ENCODE peak calls at places on chromosome 16, in eight cellular contexts. X is A549, M is H1, P is testis, U is adrenal gland, A is GM12878, W is transverse colon, T is HCT116. L is an unnamed sample.

GRCh38 chr16:29114476-29115012 is 129.7 kb downstream of the LAT start:
- DNase-seq in P (no peak), U (no peak), X (no peak), W (no peak), T (no peak), M (no peak), A (no peak), L (peak; percentile 56)

GRCh38 chr16:12096162-12096781 is 119.7 kb downstream of the SNX29 start:
- DNase-seq in W (no peak), P (no peak), M (no peak), U (no peak), T (no peak), X (no peak), A (no peak), L (no peak)

GRCh38 chr16:337437-337836 is 15.1 kb downstream of the AXIN1 start:
- DNase-seq in T (no peak), M (no peak), P (no peak), W (no peak), X (no peak), U (no peak), A (no peak), L (no peak)

GRCh38 chr16:76796431-76796830 is 394.6 kb upstream of the MON1B start:
- DNase-seq in X (no peak), M (no peak), W (no peak), A (no peak), U (no peak), P (no peak), T (no peak), L (no peak)

GRCh38 chr16:66996324-66996982 is 8.1 kb downstream of the CES4A start:
- DNase-seq in X (no peak), M (no peak), U (peak; percentile 52), P (no peak), A (no peak), T (no peak), W (no peak), L (peak; percentile 92)

GRCh38 chr16:8620535-8620934 is 963 bp upstream of the METTL22 start:
- DNase-seq in M (no peak), P (no peak), U (no peak), W (no peak), T (no peak), X (no peak), A (no peak), L (no peak)

GRCh38 chr16:50038756-50039529 is 13.9 kb downstream of the CNEP1R1 start:
- DNase-seq in T (no peak), W (peak; percentile 60), U (peak; percentile 51), M (no peak), X (no peak), A (no peak), P (peak; percentile 61), L (no peak)

GRCh38 chr16:51152691-51153261 is 1.7 kb upstream of the SALL1 start:
- DNase-seq in P (no peak), T (no peak), M (peak; percentile 78), A (no peak), U (no peak), W (no peak), X (no peak), L (no peak)

GRCh38 chr16:23072084-23072599 is 77.1 kb downstream of the USP31 start:
- DNase-seq in W (peak; percentile 84), U (peak; percentile 88), A (no peak), T (no peak), M (no peak), X (peak; percentile 56), P (peak; percentile 93), L (no peak)

GRCh38 chr16:71467810-71468209 is 5.8 kb upstream of the ZNF23 start:
- DNase-seq in M (no peak), W (no peak), T (no peak), A (no peak), X (no peak), P (peak; percentile 35), U (no peak), L (peak; percentile 19)

GRCh38 chr16:65570261-65570660 is 448.4 kb upstream of the CDH11 start:
- DNase-seq in P (no peak), T (no peak), W (no peak), X (no peak), U (no peak), A (no peak), M (no peak), L (no peak)

GRCh38 chr16:68782198-68783174 is 45.4 kb downstream of the CDH1 start:
- DNase-seq in U (no peak), T (no peak), M (no peak), X (no peak), A (no peak), W (no peak), P (no peak), L (no peak)

GRCh38 chr16:90008708-90009145 is 10.5 kb downstream of the DBNDD1 start:
- DNase-seq in X (no peak), M (no peak), T (no peak), P (no peak), A (no peak), W (peak; percentile 35), U (no peak), L (no peak)

GRCh38 chr16:47317465-47318240 is 143.2 kb downstream of the ITFG1 start:
- DNase-seq in U (no peak), M (no peak), T (no peak), X (no peak), W (no peak), P (no peak), A (no peak), L (no peak)

GRCh38 chr16:23833960-23834685 is 1.7 kb upstream of the PRKCB start:
- DNase-seq in W (no peak), P (no peak), M (no peak), T (no peak), X (no peak), A (no peak), U (no peak), L (no peak)

GRCh38 chr16:73365010-73365409 is 317.1 kb upstream of the ZFHX3 start:
- DNase-seq in W (peak; percentile 11), M (no peak), U (peak; percentile 79), A (no peak), X (no peak), P (peak; percentile 74), T (no peak), L (peak; percentile 61)

GRCh38 chr16:964696-965395 is 5.9 kb downstream of the LMF1 start:
- DNase-seq in T (no peak), U (no peak), M (no peak), P (no peak), W (peak; percentile 36), A (no peak), X (no peak), L (no peak)

DNA sequence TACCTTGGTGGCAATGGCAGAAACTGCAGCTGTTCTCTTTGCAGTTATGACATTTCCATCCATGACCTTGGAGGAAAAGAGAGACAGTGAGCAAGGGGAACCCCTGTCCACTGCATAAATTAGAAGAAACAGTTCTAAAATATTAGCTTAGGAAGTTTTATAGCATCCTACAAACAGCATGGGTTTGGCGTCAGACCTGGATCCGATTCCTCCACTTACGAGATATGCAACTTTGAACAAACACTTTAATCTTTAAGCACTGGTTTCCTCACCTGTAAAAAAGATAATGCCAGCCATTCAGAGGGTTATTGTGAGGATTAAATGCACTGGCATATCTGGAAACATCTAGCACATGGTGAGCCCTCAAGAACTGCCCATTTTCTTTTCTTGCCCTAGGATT is 2.6 kb downstream of the CRYM start:
- DNase-seq in U (no peak), M (no peak), T (no peak), P (no peak), X (no peak), W (no peak), A (no peak), L (no peak)
- H3K27ac ChIP-seq in U (no peak overlapping the region), M (no peak overlapping the region), T (no peak overlapping the region), P (no peak overlapping the region), X (no peak overlapping the region), W (no peak overlapping the region), A (no peak overlapping the region), L (peak overlapping the region; percentile 5)

GRCh38 chr16:4077083-4077714 is 39.0 kb downstream of the ADCY9 start:
- DNase-seq in M (no peak), W (no peak), U (no peak), T (peak; percentile 48), X (no peak), A (no peak), P (peak; percentile 5), L (no peak)
- TF ChIP-seq CTCF in M (no peak), W (no peak), U (no peak), T (no peak), X (no peak), A (no peak), P (no peak), L (no peak)

DNA sequence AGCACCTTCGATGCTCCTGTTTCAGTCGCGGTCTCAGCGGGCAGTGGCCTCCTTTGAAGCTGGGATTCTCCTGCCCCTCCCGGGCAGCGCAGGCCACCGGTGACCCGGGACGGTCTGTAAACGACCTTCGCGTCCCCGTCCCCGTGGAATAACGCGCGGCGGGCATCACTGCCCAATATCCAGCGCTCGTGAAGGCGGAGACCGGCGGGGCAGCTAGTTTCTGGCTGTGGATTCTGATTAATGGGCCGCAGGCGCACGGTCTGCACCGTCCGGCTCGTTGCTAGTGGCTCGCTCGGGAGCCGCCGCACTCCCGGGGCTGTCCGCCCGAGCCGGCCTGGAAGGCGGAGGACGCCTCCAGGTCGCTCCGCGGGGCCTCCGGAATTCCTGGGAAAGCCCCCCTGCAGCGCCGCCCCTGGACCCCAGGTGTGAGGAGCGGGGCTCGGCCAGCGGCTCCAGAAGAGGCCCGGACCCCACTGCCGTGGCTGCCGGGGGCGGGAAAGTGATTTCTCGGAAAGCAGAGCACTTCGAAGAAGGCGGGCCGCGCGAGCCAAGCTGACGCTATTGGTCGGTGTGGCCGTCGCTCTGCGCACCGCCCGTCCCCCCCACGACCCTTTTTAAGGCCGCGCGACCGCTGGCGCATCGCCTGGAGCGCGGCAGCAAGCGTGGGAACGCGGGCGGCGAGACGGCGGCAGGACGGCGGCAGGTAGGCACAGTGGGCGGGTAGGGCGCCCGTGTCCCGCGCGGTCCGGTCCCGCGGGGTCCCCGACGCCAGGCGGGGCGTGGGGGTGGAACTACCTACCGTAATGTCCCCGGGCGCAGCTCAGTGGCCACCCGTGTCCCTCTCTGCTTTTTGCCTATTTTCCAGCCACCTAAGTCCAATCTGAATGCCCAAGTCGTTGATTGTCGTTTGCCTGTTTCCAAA is at the start of gene IRF8:
- DNase-seq in T (no peak), W (peak; percentile 87), X (no peak), P (peak; percentile 82), A (peak; percentile 59), M (peak; percentile 84), U (peak; percentile 62), L (peak; percentile 64)
- TF ChIP-seq POLR2A in T (no peak), W (peak; percentile 89), X (no peak), P (no peak), A (peak; percentile 100), M (no peak), U (peak; percentile 61), L (peak; percentile 62)

GRCh38 chr16:85517780-85518179 is 95.3 kb upstream of the GSE1 start:
- DNase-seq in U (no peak), M (no peak), P (no peak), T (no peak), X (no peak), W (no peak), A (no peak), L (no peak)

GRCh38 chr16:85517154-85517553 is 96.0 kb upstream of the GSE1 start:
- DNase-seq in W (no peak), P (no peak), X (no peak), U (no peak), A (no peak), T (no peak), M (no peak), L (no peak)

GRCh38 chr16:85519540-85520231 is 93.4 kb upstream of the GSE1 start:
- DNase-seq in A (no peak), X (no peak), W (no peak), T (no peak), P (no peak), U (no peak), M (no peak), L (no peak)

GRCh38 chr16:85520853-85521736 is 92.0 kb upstream of the GSE1 start:
- DNase-seq in A (no peak), W (peak; percentile 91), T (peak; percentile 56), M (no peak), X (no peak), P (no peak), U (no peak), L (peak; percentile 95)

GRCh38 chr16:85518398-85519049 is 94.6 kb upstream of the GSE1 start:
- DNase-seq in W (no peak), T (no peak), X (no peak), A (no peak), M (no peak), U (no peak), P (no peak), L (no peak)
- H3K27ac ChIP-seq in W (no peak overlapping the region), T (no peak overlapping the region), X (peak overlapping the region; percentile 97), A (no peak overlapping the region), M (no peak overlapping the region), U (no peak overlapping the region), P (no peak overlapping the region), L (no peak overlapping the region)